ENCODE peak calls at places on chromosomes 3 and 15, in five cellular contexts. C is ovary, W is stomach, F is HepG2, J is transverse colon. T is an unnamed sample.
A peak's percentile ranks its signal among the peaks of the same experiment; 100 is the strongest.

GRCh38 chr3:29977360-29977759 is 629.0 kb upstream of the TGFBR2 start:
- DNase-seq in W (no peak), J (no peak), F (no peak), C (no peak), T (no peak)

GRCh38 chr3:133805702-133806475 is at the start of gene SRPRB:
- DNase-seq in J (peak; percentile 95), C (peak; percentile 90), F (peak; percentile 87), W (peak; percentile 96), T (peak; percentile 95)

GRCh38 chr15:28881170-28881569 is 4.6 kb upstream of the APBA2 start:
- DNase-seq in W (no peak), C (no peak), J (no peak), F (no peak), T (no peak)

GRCh38 chr15:99682455-99682854 is 50.8 kb downstream of the LYSMD4 start:
- DNase-seq in J (no peak), C (no peak), F (no peak), W (no peak), T (no peak)

GRCh38 chr3:182980204-182981037 is at the start of gene DCUN1D1:
- DNase-seq in J (peak; percentile 91), F (peak; percentile 71), C (peak; percentile 91), W (peak; percentile 93), T (peak; percentile 93)

GRCh38 chr3:144264350-144264749 is 292.7 kb downstream of the DIPK2A start:
- DNase-seq in C (no peak), W (no peak), F (no peak), J (no peak), T (no peak)

GRCh38 chr3:172685331-172686214 is 25.3 kb downstream of the NCEH1 start:
- DNase-seq in J (no peak), F (no peak), C (no peak), W (no peak), T (no peak)

GRCh38 chr3:197306374-197307086 is 8.1 kb upstream of the DLG1 start:
- DNase-seq in F (peak; percentile 77), W (no peak), J (no peak), C (no peak), T (no peak)

GRCh38 chr15:35740761-35741160 is 194.8 kb upstream of the DPH6 start:
- DNase-seq in F (no peak), J (no peak), W (no peak), C (no peak), T (no peak)

GRCh38 chr3:195064300-195064931 is 206.5 kb downstream of the XXYLT1 start:
- DNase-seq in J (no peak), W (no peak), F (peak; percentile 42), C (no peak), T (no peak)

GRCh38 chr15:63390689-63391088 is 9.0 kb upstream of the CA12 start:
- DNase-seq in C (no peak), J (no peak), F (no peak), W (no peak), T (no peak)
- TF ChIP-seq EP300 in C (no peak), J (no peak), F (no peak), W (no peak), T (no peak)

GRCh38 chr15:85397151-85397550 is 16.7 kb downstream of the AKAP13 start:
- DNase-seq in W (no peak), F (no peak), C (no peak), J (no peak), T (no peak)

GRCh38 chr15:85398822-85399221 is 18.4 kb downstream of the AKAP13 start:
- DNase-seq in J (no peak), W (no peak), F (no peak), C (no peak), T (no peak)

GRCh38 chr15:85397926-85398325 is 17.5 kb downstream of the AKAP13 start:
- DNase-seq in J (no peak), F (no peak), W (no peak), C (no peak), T (no peak)

GRCh38 chr15:85401108-85401765 is 20.8 kb downstream of the AKAP13 start:
- DNase-seq in W (no peak), C (no peak), J (no peak), F (no peak), T (no peak)

DNA sequence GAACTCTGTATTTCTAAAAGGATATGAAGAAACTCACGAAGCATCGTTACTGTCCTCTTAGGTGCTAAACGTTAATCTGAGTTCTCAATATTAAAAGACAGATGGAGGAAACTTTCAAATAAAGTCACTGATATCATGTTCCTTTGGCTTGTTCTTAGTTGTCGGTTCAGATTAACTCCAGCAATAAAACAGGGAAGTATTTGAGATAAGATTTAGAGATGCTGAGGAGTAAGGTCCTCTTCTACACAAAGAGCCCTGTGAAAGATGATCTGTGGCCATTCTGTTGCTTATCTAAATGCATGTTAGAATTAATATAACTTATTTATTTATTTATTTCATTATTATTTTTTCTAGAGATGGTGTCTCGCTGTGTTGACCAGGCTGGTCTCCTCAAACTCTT is 19.2 kb downstream of the AKAP13 start:
- DNase-seq in J (no peak), F (no peak), C (no peak), W (no peak), T (no peak)
- H3K27ac ChIP-seq in J (no peak overlapping the region), F (no peak overlapping the region), C (no peak overlapping the region), W (no peak overlapping the region), T (no peak overlapping the region)

DNA sequence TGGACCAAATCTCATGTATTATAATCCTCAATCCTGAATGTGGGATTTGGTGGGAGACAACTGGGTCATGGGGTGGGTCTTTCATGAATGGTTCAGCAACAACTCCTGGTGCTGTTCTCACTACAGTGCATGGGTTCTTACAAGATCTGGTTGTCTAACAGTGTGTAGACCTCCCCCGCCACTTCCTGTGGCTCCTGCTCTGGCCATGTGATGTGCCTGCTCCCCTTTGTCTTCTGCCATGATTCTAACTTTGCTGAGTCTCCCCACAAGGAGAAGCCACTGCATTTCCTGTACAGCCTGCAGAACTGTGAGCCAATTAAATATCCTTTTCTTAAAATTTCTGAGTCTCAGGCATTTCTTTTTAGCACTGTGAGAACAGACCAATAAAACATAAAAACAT is 557.5 kb downstream of the GOLGA6L6 start:
- DNase-seq in W (no peak), C (no peak), J (no peak), F (no peak), T (no peak)
- H3K4me3 ChIP-seq in W (no peak overlapping the region), C (no peak overlapping the region), J (no peak overlapping the region), F (no peak overlapping the region), T (no peak overlapping the region)

DNA sequence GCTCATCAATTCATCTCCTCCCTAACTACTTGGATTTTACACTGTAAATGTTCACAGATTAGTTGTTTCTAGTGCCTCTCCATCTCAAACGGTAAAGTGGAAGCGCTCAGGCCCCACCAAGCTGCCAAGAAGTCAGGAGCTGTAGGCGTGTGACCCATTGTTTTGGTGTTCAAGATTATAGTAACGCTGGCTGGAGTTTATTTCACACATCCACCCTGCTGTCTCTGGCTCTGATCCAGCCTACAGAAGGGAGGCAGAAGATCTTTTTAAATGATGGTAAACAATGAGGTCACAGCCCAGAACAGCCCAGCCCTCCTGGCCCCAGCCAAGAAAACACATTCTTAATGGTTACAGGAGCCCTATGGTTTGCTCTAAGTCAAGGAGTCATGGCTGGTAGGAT is 25.7 kb upstream of the GALNT15 start:
- DNase-seq in F (no peak), J (peak; percentile 65), C (peak; percentile 80), W (peak; percentile 33), T (peak; percentile 91)
- TF ChIP-seq EP300 in F (no peak), J (no peak), C (no peak), W (no peak), T (no peak)

DNA sequence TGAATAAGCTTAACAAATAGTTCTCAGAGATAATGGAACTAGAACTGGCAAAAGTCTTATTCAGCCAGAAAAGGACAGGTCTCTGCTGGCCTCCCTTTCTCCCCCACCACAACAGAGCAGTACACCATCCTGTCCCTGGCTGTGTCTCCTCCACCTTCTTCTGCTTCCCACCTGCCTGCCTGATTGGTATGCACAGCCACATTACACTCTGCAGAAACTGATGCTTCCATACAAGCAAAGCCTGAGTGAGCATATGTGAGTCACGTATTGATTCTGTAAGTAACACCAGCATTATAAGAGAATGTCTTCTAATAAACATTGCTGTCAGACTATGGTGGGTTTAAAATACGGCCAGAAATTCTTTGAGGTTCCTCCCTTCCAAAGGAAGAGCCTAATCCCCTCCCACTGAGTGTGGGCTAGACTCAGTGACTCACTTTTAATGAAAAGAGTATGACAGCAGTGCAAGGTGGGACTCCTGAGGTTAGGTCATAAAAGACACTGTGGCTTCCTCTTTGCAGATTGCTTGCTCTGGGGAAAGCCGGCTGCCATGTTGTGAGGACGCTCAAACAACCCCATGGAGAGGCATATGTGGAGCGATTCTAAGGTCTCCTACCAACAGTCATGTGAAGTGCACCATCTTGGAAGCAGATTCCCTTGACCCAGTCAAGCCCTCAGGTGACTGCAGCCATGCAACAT is 44.4 kb downstream of the ANXA2 start:
- DNase-seq in F (no peak), C (no peak), W (no peak), J (no peak), T (no peak)
- H3K27ac ChIP-seq in F (no peak overlapping the region), C (no peak overlapping the region), W (no peak overlapping the region), J (no peak overlapping the region), T (no peak overlapping the region)

T was measured in suprapubic skin.